ENCODE peak calls at places on chromosomes 11 and 22, in five cellular contexts. One of them, this sample, is unnamed.

GRCh38 chr22:38494939-38495338 is 11.2 kb downstream of the DDX17 start:
- DNase-seq in HCT116: no peak
- DNase-seq in heart left ventricle: no peak
- DNase-seq in pancreas: no peak
- DNase-seq in CD8-positive, alpha-beta T cell: no peak
- DNase-seq in this sample: no peak

GRCh38 chr11:30566482-30566881 is 19.7 kb downstream of the MPPED2 start:
- DNase-seq in HCT116: no peak
- DNase-seq in heart left ventricle: no peak
- DNase-seq in pancreas: no peak
- DNase-seq in CD8-positive, alpha-beta T cell: no peak
- DNase-seq in this sample: no peak

GRCh38 chr11:24593332-24593731 is 96.5 kb downstream of the LUZP2 start:
- DNase-seq in HCT116: no peak
- DNase-seq in heart left ventricle: no peak
- DNase-seq in pancreas: no peak
- DNase-seq in CD8-positive, alpha-beta T cell: no peak
- DNase-seq in this sample: no peak

GRCh38 chr11:115185931-115186330 is 318.3 kb downstream of the CADM1 start:
- DNase-seq in HCT116: no peak
- DNase-seq in heart left ventricle: no peak
- DNase-seq in pancreas: no peak
- DNase-seq in CD8-positive, alpha-beta T cell: no peak
- DNase-seq in this sample: no peak

GRCh38 chr11:59205664-59206063 is 7.1 kb downstream of the MPEG1 start:
- DNase-seq in HCT116: no peak
- DNase-seq in heart left ventricle: no peak
- DNase-seq in pancreas: no peak
- DNase-seq in CD8-positive, alpha-beta T cell: no peak
- DNase-seq in this sample: no peak

GRCh38 chr22:41264408-41264941 is 21.5 kb downstream of the RANGAP1 start:
- DNase-seq in HCT116: no peak
- DNase-seq in heart left ventricle: no peak
- DNase-seq in pancreas: no peak
- DNase-seq in CD8-positive, alpha-beta T cell: no peak
- DNase-seq in this sample: no peak

GRCh38 chr11:2202900-2203439 is 31.4 kb upstream of the TH start:
- DNase-seq in HCT116: no peak
- DNase-seq in heart left ventricle: peak; percentile 2
- DNase-seq in pancreas: no peak
- DNase-seq in CD8-positive, alpha-beta T cell: no peak
- DNase-seq in this sample: no peak

GRCh38 chr11:132943737-132944556 is 588.4 kb downstream of the OPCML start:
- DNase-seq in HCT116: no peak
- DNase-seq in heart left ventricle: no peak
- DNase-seq in pancreas: no peak
- DNase-seq in CD8-positive, alpha-beta T cell: no peak
- DNase-seq in this sample: peak; percentile 37

GRCh38 chr11:72812604-72812967 is 1.6 kb upstream of the ATG16L2 start:
- DNase-seq in HCT116: no peak
- DNase-seq in heart left ventricle: no peak
- DNase-seq in pancreas: no peak
- DNase-seq in CD8-positive, alpha-beta T cell: no peak
- DNase-seq in this sample: no peak

GRCh38 chr11:19606856-19607655 is 105.6 kb upstream of the NAV2 start:
- DNase-seq in HCT116: no peak
- DNase-seq in heart left ventricle: no peak
- DNase-seq in pancreas: no peak
- DNase-seq in CD8-positive, alpha-beta T cell: no peak
- DNase-seq in this sample: no peak

GRCh38 chr11:76339217-76339616 is 41.7 kb downstream of the THAP12 start:
- DNase-seq in HCT116: no peak
- DNase-seq in heart left ventricle: peak; percentile 81
- DNase-seq in pancreas: no peak
- DNase-seq in CD8-positive, alpha-beta T cell: no peak
- DNase-seq in this sample: peak; percentile 75

GRCh38 chr22:24857576-24857975 is 51.6 kb downstream of the SGSM1 start:
- DNase-seq in HCT116: no peak
- DNase-seq in heart left ventricle: no peak
- DNase-seq in pancreas: no peak
- DNase-seq in CD8-positive, alpha-beta T cell: no peak
- DNase-seq in this sample: no peak

GRCh38 chr22:24865508-24865907 is 59.5 kb downstream of the SGSM1 start:
- DNase-seq in HCT116: no peak
- DNase-seq in heart left ventricle: no peak
- DNase-seq in pancreas: no peak
- DNase-seq in CD8-positive, alpha-beta T cell: no peak
- DNase-seq in this sample: no peak

GRCh38 chr22:24855794-24856193 is 49.8 kb downstream of the SGSM1 start:
- DNase-seq in HCT116: no peak
- DNase-seq in heart left ventricle: no peak
- DNase-seq in pancreas: no peak
- DNase-seq in CD8-positive, alpha-beta T cell: no peak
- DNase-seq in this sample: no peak

DNA sequence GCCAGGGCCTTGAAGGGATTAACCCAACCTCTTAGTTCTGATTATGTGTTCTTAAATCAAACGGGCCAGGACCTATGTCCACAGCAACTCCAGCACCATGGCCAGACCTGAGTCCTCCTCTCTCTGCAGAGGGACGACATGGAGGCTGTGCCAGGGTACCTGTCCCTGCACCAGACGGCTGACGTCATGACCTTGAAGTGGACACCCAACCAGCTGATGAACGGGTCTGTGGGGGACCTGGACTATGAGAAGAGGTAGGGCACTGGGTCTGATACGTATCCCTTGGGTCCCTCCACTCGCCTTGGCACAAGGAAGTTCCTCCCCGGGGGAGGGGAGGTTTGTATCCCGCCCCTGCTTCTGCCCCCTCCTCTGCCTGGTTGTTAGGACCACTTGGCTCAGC is 53.6 kb downstream of the SGSM1 start:
- DNase-seq in HCT116: no peak
- DNase-seq in heart left ventricle: no peak
- DNase-seq in pancreas: no peak
- DNase-seq in CD8-positive, alpha-beta T cell: no peak
- DNase-seq in this sample: no peak
- H3K4me1 ChIP-seq in HCT116: no peaks in the 10 kb centered on the region
- H3K4me1 ChIP-seq in heart left ventricle: no peaks in the 10 kb centered on the region
- H3K4me1 ChIP-seq in pancreas: no peaks in the 10 kb centered on the region
- H3K4me1 ChIP-seq in CD8-positive, alpha-beta T cell: no peaks in the 10 kb centered on the region
- H3K4me1 ChIP-seq in this sample: no peaks in the 10 kb centered on the region

GRCh38 chr11:64681171-64681570 is 41.8 kb downstream of the NRXN2 start:
- DNase-seq in HCT116: no peak
- DNase-seq in heart left ventricle: no peak
- DNase-seq in pancreas: no peak
- DNase-seq in CD8-positive, alpha-beta T cell: no peak
- DNase-seq in this sample: no peak

GRCh38 chr11:64676253-64676615 is 46.8 kb downstream of the NRXN2 start:
- DNase-seq in HCT116: no peak
- DNase-seq in heart left ventricle: no peak
- DNase-seq in pancreas: no peak
- DNase-seq in CD8-positive, alpha-beta T cell: no peak
- DNase-seq in this sample: no peak

GRCh38 chr11:64674774-64675173 is 48.2 kb downstream of the NRXN2 start:
- DNase-seq in HCT116: no peak
- DNase-seq in heart left ventricle: no peak
- DNase-seq in pancreas: no peak
- DNase-seq in CD8-positive, alpha-beta T cell: no peak
- DNase-seq in this sample: no peak

GRCh38 chr11:64675417-64676252 is 47.4 kb downstream of the NRXN2 start:
- DNase-seq in HCT116: no peak
- DNase-seq in heart left ventricle: peak; percentile 92
- DNase-seq in pancreas: no peak
- DNase-seq in CD8-positive, alpha-beta T cell: no peak
- DNase-seq in this sample: peak; percentile 73

DNA sequence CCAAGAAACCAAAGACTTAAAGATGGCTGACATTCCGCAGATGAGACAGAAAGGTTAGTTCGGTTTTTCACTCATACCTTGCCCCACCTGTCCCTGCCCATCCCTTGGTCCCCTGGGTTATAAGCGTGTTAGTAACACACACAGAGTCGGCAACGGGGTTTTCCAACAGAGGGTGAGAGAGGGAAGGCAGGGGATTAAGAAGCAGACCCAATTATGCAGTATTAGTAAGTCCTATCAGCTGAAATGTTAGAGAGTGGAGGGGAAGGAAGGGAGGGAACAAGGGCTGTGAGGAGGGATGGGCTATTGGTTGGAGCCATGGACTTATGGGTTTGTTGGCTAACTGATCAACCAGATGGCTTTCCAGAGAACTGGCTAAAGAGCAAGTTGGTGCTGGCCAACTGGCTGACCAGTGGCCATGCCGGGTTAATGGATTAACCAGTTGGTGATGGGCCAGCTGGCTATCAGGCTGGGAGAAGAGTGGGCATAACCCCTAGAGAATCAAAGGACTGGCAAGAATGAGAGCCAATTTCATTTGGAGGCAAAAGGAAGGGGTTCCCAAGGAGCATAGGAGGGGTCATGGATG is 45.5 kb downstream of the NRXN2 start:
- DNase-seq in HCT116: no peak
- DNase-seq in heart left ventricle: no peak
- DNase-seq in pancreas: no peak
- DNase-seq in CD8-positive, alpha-beta T cell: no peak
- DNase-seq in this sample: no peak
- H3K4me1 ChIP-seq in HCT116: no peaks in the 10 kb centered on the region
- H3K4me1 ChIP-seq in heart left ventricle: no peaks in the 10 kb centered on the region
- H3K4me1 ChIP-seq in pancreas: no peaks in the 10 kb centered on the region
- H3K4me1 ChIP-seq in CD8-positive, alpha-beta T cell: no peaks in the 10 kb centered on the region
- H3K4me1 ChIP-seq in this sample: peaks cover 18% of the 10 kb centered on the region

GRCh38 chr22:42928969-42929837 is 72.1 kb upstream of the ARFGAP3 start:
- DNase-seq in HCT116: no peak
- DNase-seq in heart left ventricle: no peak
- DNase-seq in pancreas: no peak
- DNase-seq in CD8-positive, alpha-beta T cell: no peak
- DNase-seq in this sample: no peak
- H3K4me1 ChIP-seq in HCT116: peaks cover 6% of the 10 kb centered on the region
- H3K4me1 ChIP-seq in heart left ventricle: peaks cover 33% of the 10 kb centered on the region
- H3K4me1 ChIP-seq in pancreas: peaks cover 81% of the 10 kb centered on the region
- H3K4me1 ChIP-seq in CD8-positive, alpha-beta T cell: peaks cover 25% of the 10 kb centered on the region
- H3K4me1 ChIP-seq in this sample: peaks cover 52% of the 10 kb centered on the region

GRCh38 chr11:47156333-47156732 is 20.3 kb downstream of the ARFGAP2 start:
- DNase-seq in HCT116: no peak
- DNase-seq in heart left ventricle: peak; percentile 16
- DNase-seq in pancreas: no peak
- DNase-seq in CD8-positive, alpha-beta T cell: no peak
- DNase-seq in this sample: no peak

GRCh38 chr11:47155914-47156313 is 20.8 kb downstream of the ARFGAP2 start:
- DNase-seq in HCT116: no peak
- DNase-seq in heart left ventricle: no peak
- DNase-seq in pancreas: no peak
- DNase-seq in CD8-positive, alpha-beta T cell: no peak
- DNase-seq in this sample: no peak

GRCh38 chr11:47152126-47152952 is 24.3 kb downstream of the ARFGAP2 start:
- DNase-seq in HCT116: no peak
- DNase-seq in heart left ventricle: no peak
- DNase-seq in pancreas: no peak
- DNase-seq in CD8-positive, alpha-beta T cell: no peak
- DNase-seq in this sample: no peak

GRCh38 chr11:47154738-47155570 is 21.7 kb downstream of the ARFGAP2 start:
- DNase-seq in HCT116: no peak
- DNase-seq in heart left ventricle: peak; percentile 8
- DNase-seq in pancreas: no peak
- DNase-seq in CD8-positive, alpha-beta T cell: peak; percentile 78
- DNase-seq in this sample: no peak

GRCh38 chr11:47152953-47153950 is 23.4 kb downstream of the ARFGAP2 start:
- DNase-seq in HCT116: no peak
- DNase-seq in heart left ventricle: peak; percentile 81
- DNase-seq in pancreas: peak; percentile 85
- DNase-seq in CD8-positive, alpha-beta T cell: peak; percentile 74
- DNase-seq in this sample: peak; percentile 89
- H3K4me1 ChIP-seq in HCT116: no peaks in the 10 kb centered on the region
- H3K4me1 ChIP-seq in heart left ventricle: peaks cover 6% of the 10 kb centered on the region
- H3K4me1 ChIP-seq in pancreas: peaks cover 28% of the 10 kb centered on the region
- H3K4me1 ChIP-seq in CD8-positive, alpha-beta T cell: peaks cover 45% of the 10 kb centered on the region
- H3K4me1 ChIP-seq in this sample: peaks cover 4% of the 10 kb centered on the region

GRCh38 chr22:23215294-23216204 is 35.2 kb downstream of the BCR start:
- DNase-seq in HCT116: no peak
- DNase-seq in heart left ventricle: no peak
- DNase-seq in pancreas: peak; percentile 44
- DNase-seq in CD8-positive, alpha-beta T cell: no peak
- DNase-seq in this sample: peak; percentile 41
- H3K4me1 ChIP-seq in HCT116: peaks cover 15% of the 10 kb centered on the region
- H3K4me1 ChIP-seq in heart left ventricle: peaks cover 22% of the 10 kb centered on the region
- H3K4me1 ChIP-seq in pancreas: peaks cover 8% of the 10 kb centered on the region
- H3K4me1 ChIP-seq in CD8-positive, alpha-beta T cell: peaks cover 59% of the 10 kb centered on the region
- H3K4me1 ChIP-seq in this sample: peaks cover 52% of the 10 kb centered on the region

DNA sequence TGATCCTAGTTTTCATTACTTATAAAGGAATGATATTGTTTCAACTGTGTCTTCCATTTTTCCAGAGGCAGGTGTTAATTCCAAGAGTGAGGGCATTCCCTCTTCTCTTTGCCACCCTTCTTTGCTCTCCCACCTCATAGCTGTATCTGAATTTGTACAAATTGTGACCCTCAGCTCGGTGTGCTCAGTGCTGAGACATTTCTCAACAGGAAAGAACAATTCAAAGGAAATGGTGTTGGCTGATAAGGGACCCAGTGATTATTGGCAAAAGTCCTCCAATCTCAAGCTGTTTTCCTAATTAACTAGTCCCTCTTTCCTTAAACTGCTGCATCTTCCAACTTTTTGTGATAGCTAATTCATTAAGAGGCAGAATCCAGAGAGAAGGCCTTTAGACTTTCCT is 408.9 kb upstream of the SYN3 start:
- DNase-seq in HCT116: no peak
- DNase-seq in heart left ventricle: no peak
- DNase-seq in pancreas: no peak
- DNase-seq in CD8-positive, alpha-beta T cell: no peak
- DNase-seq in this sample: no peak
- H3K4me1 ChIP-seq in HCT116: no peaks in the 10 kb centered on the region
- H3K4me1 ChIP-seq in heart left ventricle: no peaks in the 10 kb centered on the region
- H3K4me1 ChIP-seq in pancreas: no peaks in the 10 kb centered on the region
- H3K4me1 ChIP-seq in CD8-positive, alpha-beta T cell: no peaks in the 10 kb centered on the region
- H3K4me1 ChIP-seq in this sample: no peaks in the 10 kb centered on the region

DNA sequence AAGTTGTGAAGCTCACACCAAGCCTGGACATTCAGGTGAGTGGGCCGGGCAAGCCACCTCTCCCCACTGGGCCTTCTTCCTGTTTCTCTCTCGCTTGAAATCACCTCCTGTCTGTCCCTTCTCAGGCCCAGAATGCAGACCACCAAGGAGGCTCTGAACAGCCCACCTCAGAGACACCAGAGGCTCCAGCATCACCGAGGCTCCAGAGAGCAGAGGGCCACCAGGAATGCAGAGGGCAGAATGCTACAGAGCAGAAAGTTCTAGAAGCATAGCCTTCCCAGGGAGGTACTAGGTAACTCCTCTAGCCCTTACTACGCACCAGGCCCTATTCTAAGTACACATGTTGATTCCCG is 14.8 kb upstream of the IL2RB start:
- DNase-seq in HCT116: no peak
- DNase-seq in heart left ventricle: no peak
- DNase-seq in pancreas: no peak
- DNase-seq in CD8-positive, alpha-beta T cell: no peak
- DNase-seq in this sample: no peak
- H3K4me1 ChIP-seq in HCT116: no peaks in the 10 kb centered on the region
- H3K4me1 ChIP-seq in heart left ventricle: no peaks in the 10 kb centered on the region
- H3K4me1 ChIP-seq in pancreas: no peaks in the 10 kb centered on the region
- H3K4me1 ChIP-seq in CD8-positive, alpha-beta T cell: peaks cover 82% of the 10 kb centered on the region
- H3K4me1 ChIP-seq in this sample: peaks cover 6% of the 10 kb centered on the region

GRCh38 chr11:7512525-7513209 is 1.1 kb upstream of the PPFIBP2 start:
- DNase-seq in HCT116: no peak
- DNase-seq in heart left ventricle: peak; percentile 91
- DNase-seq in pancreas: peak; percentile 56
- DNase-seq in CD8-positive, alpha-beta T cell: peak; percentile 55
- DNase-seq in this sample: peak; percentile 75
- H3K4me1 ChIP-seq in HCT116: peaks cover 8% of the 10 kb centered on the region
- H3K4me1 ChIP-seq in heart left ventricle: peaks cover 3% of the 10 kb centered on the region
- H3K4me1 ChIP-seq in pancreas: peaks cover 28% of the 10 kb centered on the region
- H3K4me1 ChIP-seq in CD8-positive, alpha-beta T cell: peaks cover 42% of the 10 kb centered on the region
- H3K4me1 ChIP-seq in this sample: peaks cover 31% of the 10 kb centered on the region